ENCODE peak calls at places on chromosomes 16 and 17, in six cellular contexts. W, D, V, I, X and K are unnamed samples.

GRCh38 chr17:67132366-67132765 is 88.0 kb downstream of the CACNG1 start:
- DNase-seq in W (no peak), D (peak; percentile 94), V (no peak), I (no peak), X (no peak), K (no peak)

GRCh38 chr17:56785997-56786680 is 47.6 kb downstream of the C17orf67 start:
- DNase-seq in W (no peak), D (no peak), V (no peak), I (no peak), X (no peak), K (no peak)

GRCh38 chr17:59357929-59358328 is 26.5 kb downstream of the YPEL2 start:
- DNase-seq in W (peak; percentile 57), D (no peak), V (no peak), I (no peak), X (no peak), K (no peak)

GRCh38 chr16:56589141-56590039 is at the start of gene MT3:
- DNase-seq in W (no peak), D (peak; percentile 86), V (no peak), I (no peak), X (no peak), K (no peak)

GRCh38 chr17:1414001-1414574 is 14.1 kb upstream of the YWHAE start:
- DNase-seq in W (no peak), D (no peak), V (no peak), I (no peak), X (no peak), K (peak; percentile 25)

GRCh38 chr16:61937646-61938045 is 98.6 kb downstream of the CDH8 start:
- DNase-seq in W (no peak), D (peak; percentile 56), V (no peak), I (no peak), X (no peak), K (no peak)

GRCh38 chr16:58026705-58027340 is 1.3 kb downstream of the MMP15 start:
- DNase-seq in W (no peak), D (peak; percentile 65), V (peak; percentile 45), I (no peak), X (no peak), K (no peak)

GRCh38 chr17:44915321-44915726 is at the start of gene GFAP:
- DNase-seq in W (no peak), D (no peak), V (no peak), I (no peak), X (no peak), K (no peak)

GRCh38 chr17:63688396-63689020 is 11.4 kb downstream of the LIMD2 start:
- DNase-seq in W (no peak), D (no peak), V (no peak), I (no peak), X (no peak), K (no peak)

GRCh38 chr17:60594747-60595146 is 5.2 kb upstream of the PPM1D start:
- DNase-seq in W (no peak), D (peak; percentile 98), V (no peak), I (no peak), X (no peak), K (no peak)

GRCh38 chr17:55381017-55381770 is 40.4 kb downstream of the MMD start:
- DNase-seq in W (no peak), D (no peak), V (no peak), I (no peak), X (no peak), K (no peak)

GRCh38 chr16:628321-629061 is 2.3 kb upstream of the WFIKKN1 start:
- DNase-seq in W (no peak), D (no peak), V (no peak), I (no peak), X (no peak), K (peak; percentile 62)

GRCh38 chr16:76970087-76970744 is 220.8 kb upstream of the MON1B start:
- DNase-seq in W (peak; percentile 3), D (no peak), V (no peak), I (no peak), X (no peak), K (no peak)

GRCh38 chr17:27494192-27495091 is 38.2 kb downstream of the KSR1 start:
- DNase-seq in W (peak; percentile 55), D (peak; percentile 71), V (no peak), I (peak; percentile 91), X (peak; percentile 85), K (peak; percentile 82)

GRCh38 chr17:2214047-2214717 is 89.4 kb downstream of the SMG6 start:
- DNase-seq in W (peak; percentile 93), D (no peak), V (no peak), I (peak; percentile 68), X (peak; percentile 62), K (peak; percentile 70)

GRCh38 chr17:40287494-40288369 is at the start of gene CDC6:
- DNase-seq in W (peak; percentile 99), D (peak; percentile 100), V (peak; percentile 99), I (peak; percentile 98), X (peak; percentile 99), K (peak; percentile 99)

GRCh38 chr17:79800325-79801155 is 3.7 kb upstream of the CBX8 start:
- DNase-seq in W (peak; percentile 69), D (peak; percentile 68), V (no peak), I (no peak), X (no peak), K (no peak)

GRCh38 chr16:7914738-7915137 is 582.1 kb downstream of the RBFOX1 start:
- DNase-seq in W (no peak), D (no peak), V (no peak), I (no peak), X (no peak), K (no peak)

GRCh38 chr16:83335076-83335475 is 472.7 kb upstream of the HSBP1 start:
- DNase-seq in W (no peak), D (no peak), V (no peak), I (no peak), X (no peak), K (no peak)

GRCh38 chr17:17091276-17091675 is 49.0 kb downstream of the MPRIP start:
- DNase-seq in W (no peak), D (no peak), V (no peak), I (no peak), X (no peak), K (no peak)

GRCh38 chr16:75928295-75928694 is 202.0 kb upstream of the CPHXL start:
- DNase-seq in W (no peak), D (no peak), V (no peak), I (no peak), X (no peak), K (no peak)

GRCh38 chr17:7043544-7044268 is at the start of gene SLC16A11:
- DNase-seq in W (peak; percentile 17), D (peak; percentile 92), V (no peak), I (peak; percentile 67), X (no peak), K (peak; percentile 75)

GRCh38 chr16:79599256-79599836 is 1.2 kb downstream of the MAF start:
- DNase-seq in W (no peak), D (peak; percentile 78), V (no peak), I (peak; percentile 33), X (no peak), K (peak; percentile 70)

GRCh38 chr16:84836234-84836647 is 16.5 kb downstream of the CRISPLD2 start:
- DNase-seq in W (peak; percentile 100), D (no peak), V (peak; percentile 51), I (peak; percentile 85), X (peak; percentile 62), K (no peak)

GRCh38 chr17:32998893-32999240 is 7.2 kb downstream of the SPACA3 start:
- DNase-seq in W (no peak), D (peak; percentile 15), V (no peak), I (no peak), X (no peak), K (no peak)

GRCh38 chr16:4846901-4847773 is at the start of the genes GLYR1 and UBN1:
- DNase-seq in W (peak; percentile 97), D (peak; percentile 97), V (peak; percentile 97), I (peak; percentile 100), X (peak; percentile 99), K (peak; percentile 100)

GRCh38 chr17:45575126-45575885 is 84.8 kb upstream of the PLEKHM1 start:
- DNase-seq in W (no peak), D (no peak), V (no peak), I (no peak), X (no peak), K (no peak)

GRCh38 chr16:47876494-47876893 is 279.3 kb downstream of the ABCC12 start:
- DNase-seq in W (no peak), D (no peak), V (no peak), I (no peak), X (no peak), K (no peak)

GRCh38 chr16:26204138-26204537 is 512.4 kb downstream of the HS3ST4 start:
- DNase-seq in W (no peak), D (no peak), V (no peak), I (no peak), X (no peak), K (no peak)

GRCh38 chr17:9132944-9133610 is 111.8 kb downstream of the NTN1 start:
- DNase-seq in W (no peak), D (peak; percentile 1), V (no peak), I (no peak), X (no peak), K (no peak)

GRCh38 chr17:28196637-28197036 is 122.4 kb upstream of the TMEM97 start:
- DNase-seq in W (no peak), D (no peak), V (no peak), I (no peak), X (no peak), K (no peak)

GRCh38 chr16:21937387-21937829 is 15.8 kb upstream of the UQCRC2 start:
- DNase-seq in W (no peak), D (no peak), V (no peak), I (no peak), X (no peak), K (no peak)

GRCh38 chr17:68603663-68604062 is 2.5 kb upstream of the FAM20A start:
- DNase-seq in W (no peak), D (no peak), V (no peak), I (no peak), X (no peak), K (no peak)

GRCh38 chr17:61139219-61139618 is 260.4 kb upstream of the TBX2 start:
- DNase-seq in W (peak; percentile 62), D (no peak), V (no peak), I (no peak), X (peak; percentile 47), K (no peak)

GRCh38 chr17:67280279-67280678 is 35.3 kb upstream of the HELZ start:
- DNase-seq in W (no peak), D (no peak), V (no peak), I (peak; percentile 29), X (no peak), K (no peak)

GRCh38 chr17:18996458-18996857 is 8.1 kb downstream of the FAM83G start:
- DNase-seq in W (no peak), D (no peak), V (no peak), I (no peak), X (no peak), K (no peak)

GRCh38 chr16:28301620-28302019 is 9.3 kb downstream of the SBK1 start:
- DNase-seq in W (no peak), D (no peak), V (no peak), I (no peak), X (no peak), K (no peak)

GRCh38 chr16:4733747-4734062 is 366 bp downstream of the ANKS3 start:
- DNase-seq in W (no peak), D (peak; percentile 79), V (no peak), I (no peak), X (peak; percentile 36), K (no peak)

GRCh38 chr16:4351880-4352279 is 759 bp upstream of the PAM16 start:
- DNase-seq in W (no peak), D (no peak), V (no peak), I (no peak), X (no peak), K (no peak)